ENCODE peak calls at places on chromosomes 11 and 22, in eight cellular contexts. L, P, G, D, U, C, S and W are unnamed samples. For H3K4me1 and H3K27me3, the result is how much of the 10 kb centered on the place peaks cover.

GRCh38 chr11:76313913-76314740 is 66.8 kb downstream of the THAP12 start:
- DNase-seq in L (no peak), P (no peak), G (no peak), D (peak), U (peak), C (no peak), S (no peak), W (no peak)

GRCh38 chr11:25941353-25941752 is 390.6 kb upstream of the ANO3 start:
- DNase-seq in L (no peak), P (no peak), G (no peak), D (no peak), U (no peak), C (no peak), S (no peak), W (no peak)

GRCh38 chr22:42881982-42882656 is 25.0 kb upstream of the ARFGAP3 start:
- DNase-seq in L (no peak), P (no peak), G (no peak), D (no peak), U (no peak), C (no peak), S (peak), W (no peak)

GRCh38 chr22:46087816-46088277 is 62.5 kb upstream of the PPARA start:
- DNase-seq in L (peak), P (peak), G (no peak), D (peak), U (peak), C (peak), S (peak), W (peak)

GRCh38 chr22:22407061-22407460 is 101.5 kb downstream of the ZNF280B start:
- DNase-seq in L (peak), P (no peak), G (no peak), D (no peak), U (no peak), C (no peak), S (no peak), W (no peak)

GRCh38 chr11:84419576-84419975 is 1133.4 kb upstream of the CCDC90B start:
- DNase-seq in L (no peak), P (no peak), G (peak), D (no peak), U (no peak), C (no peak), S (no peak), W (no peak)

GRCh38 chr11:116725434-116726221 is 47.2 kb downstream of the BUD13 start:
- DNase-seq in L (no peak), P (peak), G (no peak), D (no peak), U (peak), C (peak), S (no peak), W (no peak)

GRCh38 chr11:1072821-1073231 is 1.8 kb upstream of the MUC2 start:
- DNase-seq in L (no peak), P (no peak), G (no peak), D (no peak), U (no peak), C (peak), S (no peak), W (no peak)

GRCh38 chr22:46338636-46339035 is 3.1 kb downstream of the TRMU start:
- DNase-seq in L (no peak), P (no peak), G (no peak), D (no peak), U (no peak), C (peak), S (no peak), W (no peak)

GRCh38 chr22:23085785-23086184 is 15.5 kb downstream of the GNAZ start:
- DNase-seq in L (no peak), P (no peak), G (no peak), D (no peak), U (no peak), C (no peak), S (no peak), W (no peak)

GRCh38 chr11:83827940-83828554 is 541.9 kb upstream of the CCDC90B start:
- DNase-seq in L (no peak), P (peak), G (peak), D (no peak), U (peak), C (no peak), S (no peak), W (no peak)

GRCh38 chr22:38700271-38700788 is 413 bp downstream of the JOSD1 start:
- DNase-seq in L (peak), P (no peak), G (no peak), D (peak), U (peak), C (peak), S (peak), W (peak)

GRCh38 chr11:69943066-69943465 is 123.8 kb upstream of the FGF3 start:
- DNase-seq in L (no peak), P (no peak), G (no peak), D (no peak), U (no peak), C (peak), S (peak), W (no peak)

GRCh38 chr11:111408789-111409727 is 30.0 kb upstream of the POU2AF1 start:
- DNase-seq in L (peak), P (peak), G (no peak), D (no peak), U (peak), C (no peak), S (no peak), W (no peak)

GRCh38 chr11:95671768-95672167 is 117.8 kb downstream of the FAM76B start:
- DNase-seq in L (no peak), P (peak), G (no peak), D (no peak), U (peak), C (no peak), S (no peak), W (no peak)

GRCh38 chr22:42635531-42635930 is 4.9 kb downstream of the ATP5MGL start:
- DNase-seq in L (peak), P (peak), G (no peak), D (peak), U (peak), C (peak), S (peak), W (peak)

GRCh38 chr11:13316528-13316961 is 39.0 kb downstream of the BMAL1 start:
- DNase-seq in L (no peak), P (peak), G (no peak), D (peak), U (peak), C (peak), S (no peak), W (peak)

GRCh38 chr22:46075764-46076531 is 74.4 kb upstream of the PPARA start:
- DNase-seq in L (no peak), P (no peak), G (no peak), D (peak), U (no peak), C (peak), S (peak), W (peak)

GRCh38 chr11:111770581-111771134 is 4.5 kb upstream of the PPP2R1B start:
- DNase-seq in L (no peak), P (no peak), G (no peak), D (no peak), U (no peak), C (no peak), S (no peak), W (no peak)

GRCh38 chr22:28795071-28795693 is 5.2 kb downstream of the XBP1 start:
- DNase-seq in L (no peak), P (no peak), G (no peak), D (no peak), U (no peak), C (no peak), S (no peak), W (no peak)
- H3K4me1 ChIP-seq in L (under half), P (under half), G (under half), D (under half), U (under half), C (under half), S (under half), W (under half)

GRCh38 chr11:8067929-8068575 is 13.0 kb upstream of the TUB start:
- DNase-seq in L (peak), P (no peak), G (no peak), D (no peak), U (peak), C (no peak), S (peak), W (no peak)
- H3K27me3 ChIP-seq in L (under half), P (under half), G (under half), D (under half), U (under half), C (under half), S (under half), W (under half)

GRCh38 chr11:21969841-21970240 is 223.0 kb upstream of the ANO5 start:
- DNase-seq in L (no peak), P (no peak), G (no peak), D (no peak), U (no peak), C (no peak), S (no peak), W (no peak)

GRCh38 chr11:21963013-21963412 is 229.9 kb upstream of the ANO5 start:
- DNase-seq in L (no peak), P (no peak), G (no peak), D (no peak), U (no peak), C (no peak), S (no peak), W (no peak)

DNA sequence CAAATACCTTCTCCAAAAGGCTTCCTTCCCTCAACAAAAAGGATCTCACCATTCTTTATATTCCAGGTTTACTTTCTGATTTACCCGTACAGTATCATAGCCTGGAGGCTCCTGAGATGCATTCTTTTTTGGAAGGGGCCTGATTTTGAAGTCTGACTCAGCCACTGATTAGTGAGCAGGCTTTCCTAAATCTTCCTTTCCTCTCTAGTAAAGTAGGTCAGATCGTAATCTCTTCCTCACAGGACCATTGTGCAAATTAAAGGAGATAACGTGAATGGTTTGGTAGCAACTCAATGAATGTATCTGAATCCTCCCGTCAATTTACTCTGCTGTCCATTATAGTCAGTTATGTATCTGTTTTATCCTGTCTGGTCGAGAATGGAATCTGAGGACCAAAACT is 227.7 kb upstream of the ANO5 start:
- DNase-seq in L (no peak), P (no peak), G (no peak), D (no peak), U (no peak), C (no peak), S (no peak), W (no peak)
- H3K27ac ChIP-seq in L (no peak), P (no peak), G (no peak), D (no peak), U (no peak), C (no peak), S (no peak), W (no peak)

GRCh38 chr11:108525161-108525560 is 27.0 kb upstream of the POGLUT3 start:
- DNase-seq in L (no peak), P (no peak), G (no peak), D (no peak), U (no peak), C (no peak), S (no peak), W (no peak)
- H3K4me1 ChIP-seq in L (under half), P (under half), G (under half), D (under half), U (under half), C (under half), S (under half), W (under half)

GRCh38 chr11:131242616-131243015 is 127.8 kb upstream of the NTM start:
- DNase-seq in L (no peak), P (no peak), G (no peak), D (no peak), U (no peak), C (no peak), S (no peak), W (no peak)
- H3K27me3 ChIP-seq in L (under half), P (under half), G (under half), D (under half), U (under half), C (under half), S (under half), W (under half)